ENCODE peak calls at places on chromosomes 12 and 14, in six cellular contexts. One of them, this sample, is unnamed.

GRCh38 chr12:108696111-108696995 is 35.0 kb downstream of the CORO1C start:
- DNase-seq in non-pigmented ciliary epithelial cell: peak
- DNase-seq in SHP77 treated with DMSO at 0.1 percent for 48 hours: no peak
- DNase-seq in GDM1: peak
- DNase-seq in WTC11: no peak
- DNase-seq in posterior cingulate gyrus: no peak
- DNase-seq in this sample: no peak

GRCh38 chr14:35400707-35401421 is 3.7 kb downstream of the NFKBIA start:
- DNase-seq in non-pigmented ciliary epithelial cell: no peak
- DNase-seq in SHP77 treated with DMSO at 0.1 percent for 48 hours: no peak
- DNase-seq in GDM1: no peak
- DNase-seq in WTC11: no peak
- DNase-seq in posterior cingulate gyrus: no peak
- DNase-seq in this sample: no peak

GRCh38 chr12:20174776-20175175 is 193.6 kb upstream of the PDE3A start:
- DNase-seq in non-pigmented ciliary epithelial cell: no peak
- DNase-seq in SHP77 treated with DMSO at 0.1 percent for 48 hours: no peak
- DNase-seq in GDM1: no peak
- DNase-seq in WTC11: no peak
- DNase-seq in posterior cingulate gyrus: no peak
- DNase-seq in this sample: no peak

GRCh38 chr12:42482820-42483533 is 106.6 kb downstream of the PRICKLE1 start:
- DNase-seq in non-pigmented ciliary epithelial cell: no peak
- DNase-seq in SHP77 treated with DMSO at 0.1 percent for 48 hours: no peak
- DNase-seq in GDM1: peak
- DNase-seq in WTC11: peak
- DNase-seq in posterior cingulate gyrus: peak
- DNase-seq in this sample: peak

GRCh38 chr14:105102893-105103292 is 37.7 kb upstream of the GPR132 start:
- DNase-seq in non-pigmented ciliary epithelial cell: no peak
- DNase-seq in SHP77 treated with DMSO at 0.1 percent for 48 hours: no peak
- DNase-seq in GDM1: no peak
- DNase-seq in WTC11: no peak
- DNase-seq in posterior cingulate gyrus: no peak
- DNase-seq in this sample: no peak

GRCh38 chr14:56474419-56475022 is 105.1 kb upstream of the TMEM260 start:
- DNase-seq in non-pigmented ciliary epithelial cell: no peak
- DNase-seq in SHP77 treated with DMSO at 0.1 percent for 48 hours: peak
- DNase-seq in GDM1: no peak
- DNase-seq in WTC11: no peak
- DNase-seq in posterior cingulate gyrus: no peak
- DNase-seq in this sample: no peak

GRCh38 chr12:88577537-88577936 is 2.7 kb downstream of the KITLG start:
- DNase-seq in non-pigmented ciliary epithelial cell: no peak
- DNase-seq in SHP77 treated with DMSO at 0.1 percent for 48 hours: peak
- DNase-seq in GDM1: no peak
- DNase-seq in WTC11: no peak
- DNase-seq in posterior cingulate gyrus: no peak
- DNase-seq in this sample: no peak

GRCh38 chr12:45282411-45282810 is 66.5 kb downstream of the ANO6 start:
- DNase-seq in non-pigmented ciliary epithelial cell: no peak
- DNase-seq in SHP77 treated with DMSO at 0.1 percent for 48 hours: no peak
- DNase-seq in GDM1: no peak
- DNase-seq in WTC11: no peak
- DNase-seq in posterior cingulate gyrus: no peak
- DNase-seq in this sample: no peak

GRCh38 chr14:38197001-38197760 is 10.5 kb upstream of the SSTR1 start:
- DNase-seq in non-pigmented ciliary epithelial cell: no peak
- DNase-seq in SHP77 treated with DMSO at 0.1 percent for 48 hours: no peak
- DNase-seq in GDM1: no peak
- DNase-seq in WTC11: no peak
- DNase-seq in posterior cingulate gyrus: no peak
- DNase-seq in this sample: no peak

GRCh38 chr12:38776657-38777056 is 128.7 kb downstream of the CPNE8 start:
- DNase-seq in non-pigmented ciliary epithelial cell: no peak
- DNase-seq in SHP77 treated with DMSO at 0.1 percent for 48 hours: no peak
- DNase-seq in GDM1: no peak
- DNase-seq in WTC11: no peak
- DNase-seq in posterior cingulate gyrus: no peak
- DNase-seq in this sample: no peak

GRCh38 chr12:30146561-30146960 is 362.8 kb upstream of the TMTC1 start:
- DNase-seq in non-pigmented ciliary epithelial cell: no peak
- DNase-seq in SHP77 treated with DMSO at 0.1 percent for 48 hours: no peak
- DNase-seq in GDM1: no peak
- DNase-seq in WTC11: no peak
- DNase-seq in posterior cingulate gyrus: no peak
- DNase-seq in this sample: no peak

GRCh38 chr14:95515523-95516517 is 630 bp downstream of the SYNE3 start:
- DNase-seq in non-pigmented ciliary epithelial cell: no peak
- DNase-seq in SHP77 treated with DMSO at 0.1 percent for 48 hours: no peak
- DNase-seq in GDM1: peak
- DNase-seq in WTC11: peak
- DNase-seq in posterior cingulate gyrus: peak
- DNase-seq in this sample: no peak

GRCh38 chr12:46174061-46174662 is 94.7 kb downstream of the SLC38A1 start:
- DNase-seq in non-pigmented ciliary epithelial cell: no peak
- DNase-seq in SHP77 treated with DMSO at 0.1 percent for 48 hours: no peak
- DNase-seq in GDM1: peak
- DNase-seq in WTC11: no peak
- DNase-seq in posterior cingulate gyrus: no peak
- DNase-seq in this sample: no peak

GRCh38 chr12:31849090-31849687 is 110.0 kb upstream of the RESF1 start:
- DNase-seq in non-pigmented ciliary epithelial cell: no peak
- DNase-seq in SHP77 treated with DMSO at 0.1 percent for 48 hours: no peak
- DNase-seq in GDM1: no peak
- DNase-seq in WTC11: no peak
- DNase-seq in posterior cingulate gyrus: no peak
- DNase-seq in this sample: no peak

GRCh38 chr12:113476093-113476986 is 4.7 kb upstream of the LHX5 start:
- DNase-seq in non-pigmented ciliary epithelial cell: no peak
- DNase-seq in SHP77 treated with DMSO at 0.1 percent for 48 hours: no peak
- DNase-seq in GDM1: no peak
- DNase-seq in WTC11: no peak
- DNase-seq in posterior cingulate gyrus: no peak
- DNase-seq in this sample: no peak

GRCh38 chr14:36224176-36224575 is 47.7 kb upstream of the PTCSC3 start:
- DNase-seq in non-pigmented ciliary epithelial cell: no peak
- DNase-seq in SHP77 treated with DMSO at 0.1 percent for 48 hours: no peak
- DNase-seq in GDM1: no peak
- DNase-seq in WTC11: no peak
- DNase-seq in posterior cingulate gyrus: no peak
- DNase-seq in this sample: no peak

GRCh38 chr12:85654456-85654840 is 181.8 kb downstream of the RASSF9 start:
- DNase-seq in non-pigmented ciliary epithelial cell: no peak
- DNase-seq in SHP77 treated with DMSO at 0.1 percent for 48 hours: no peak
- DNase-seq in GDM1: no peak
- DNase-seq in WTC11: no peak
- DNase-seq in posterior cingulate gyrus: no peak
- DNase-seq in this sample: no peak

GRCh38 chr14:21734457-21735074 is 60.9 kb upstream of the OR4E1 start:
- DNase-seq in non-pigmented ciliary epithelial cell: peak
- DNase-seq in SHP77 treated with DMSO at 0.1 percent for 48 hours: peak
- DNase-seq in GDM1: peak
- DNase-seq in WTC11: no peak
- DNase-seq in posterior cingulate gyrus: no peak
- DNase-seq in this sample: no peak

This sample was measured in lung.